ENCODE peak calls at places on chromosome 17, in four cellular contexts. S, C, F and E are unnamed samples.

GRCh38 chr17:15490634-15491261 is 23.3 kb upstream of the CDRT4 start:
- DNase-seq in S (peak; percentile 95), C (peak; percentile 71), F (no peak), E (peak; percentile 74)

GRCh38 chr17:27320222-27320560 is 26.3 kb downstream of the WSB1 start:
- DNase-seq in S (no peak), C (no peak), F (no peak), E (no peak)

GRCh38 chr17:40399185-40399584 is 18.5 kb downstream of the TOP2A start:
- DNase-seq in S (peak; percentile 50), C (peak; percentile 70), F (peak; percentile 66), E (peak; percentile 68)

GRCh38 chr17:74408830-74409229 is 23.1 kb upstream of the GPRC5C start:
- DNase-seq in S (no peak), C (no peak), F (no peak), E (no peak)

GRCh38 chr17:39213852-39214251 is 11.9 kb downstream of the STAC2 start:
- DNase-seq in S (peak; percentile 48), C (no peak), F (no peak), E (peak; percentile 61)

GRCh38 chr17:6910987-6911603 is 79.6 kb upstream of the TEKT1 start:
- DNase-seq in S (peak; percentile 48), C (peak; percentile 55), F (peak; percentile 61), E (peak; percentile 55)

GRCh38 chr17:19387921-19388521 is 1.0 kb upstream of the MFAP4 start:
- DNase-seq in S (peak; percentile 87), C (peak; percentile 90), F (no peak), E (peak; percentile 41)

GRCh38 chr17:49996495-49997255 is 1.7 kb upstream of the DLX3 start:
- DNase-seq in S (peak; percentile 22), C (no peak), F (peak; percentile 53), E (no peak)

GRCh38 chr17:6752068-6752909 is 3.6 kb upstream of the XAF1 start:
- DNase-seq in S (peak; percentile 5), C (peak; percentile 100), F (no peak), E (peak; percentile 94)

GRCh38 chr17:59399914-59400313 is 68.5 kb downstream of the YPEL2 start:
- DNase-seq in S (no peak), C (no peak), F (no peak), E (no peak)

GRCh38 chr17:12940699-12941098 is 77.1 kb downstream of the ELAC2 start:
- DNase-seq in S (no peak), C (no peak), F (no peak), E (no peak)

GRCh38 chr17:61394630-61395408 is 4.8 kb upstream of the TBX2 start:
- DNase-seq in S (no peak), C (no peak), F (no peak), E (no peak)

GRCh38 chr17:34668206-34668605 is 88.8 kb downstream of the TMEM132E start:
- DNase-seq in S (no peak), C (no peak), F (no peak), E (no peak)
- H3K4me3 ChIP-seq in S (no peak overlapping the region), C (no peak overlapping the region), F (no peak overlapping the region), E (no peak overlapping the region)

DNA sequence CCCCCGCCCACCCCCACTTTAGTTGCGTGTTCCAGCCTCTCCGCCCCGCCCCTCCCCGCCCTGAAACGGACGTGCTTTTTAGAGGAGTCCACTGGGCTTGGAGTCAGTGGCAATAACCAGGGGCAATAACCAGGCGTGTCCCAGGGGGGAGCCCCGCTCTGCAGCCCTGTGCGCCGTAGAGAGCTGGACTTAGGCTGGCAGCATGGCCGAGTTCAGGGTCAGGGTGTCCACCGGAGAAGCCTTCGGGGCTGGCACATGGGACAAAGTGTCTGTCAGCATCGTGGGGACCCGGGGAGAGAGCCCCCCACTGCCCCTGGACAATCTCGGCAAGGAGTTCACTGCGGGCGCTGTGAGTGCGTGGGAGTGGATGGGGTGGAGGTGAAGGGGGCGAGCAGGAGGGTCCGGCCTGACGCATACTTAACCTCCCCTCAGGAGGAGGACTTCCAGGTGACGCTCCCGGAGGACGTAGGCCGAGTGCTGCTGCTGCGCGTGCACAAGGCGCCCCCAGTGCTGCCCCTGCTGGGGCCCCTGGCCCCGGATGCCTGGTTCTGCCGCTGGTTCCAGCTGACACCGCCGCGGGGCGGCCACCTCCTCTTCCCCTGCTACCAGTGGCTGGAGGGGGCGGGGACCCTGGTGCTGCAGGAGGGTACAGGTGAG is at the start of gene ALOX15B:
- DNase-seq in S (peak; percentile 20), C (no peak), F (no peak), E (peak; percentile 49)
- H3K4me3 ChIP-seq in S (no peak within 1 kb of the TSS), C (no peak within 1 kb of the TSS), F (no peak within 1 kb of the TSS), E (peak within 1 kb of the TSS; percentile 48)

DNA sequence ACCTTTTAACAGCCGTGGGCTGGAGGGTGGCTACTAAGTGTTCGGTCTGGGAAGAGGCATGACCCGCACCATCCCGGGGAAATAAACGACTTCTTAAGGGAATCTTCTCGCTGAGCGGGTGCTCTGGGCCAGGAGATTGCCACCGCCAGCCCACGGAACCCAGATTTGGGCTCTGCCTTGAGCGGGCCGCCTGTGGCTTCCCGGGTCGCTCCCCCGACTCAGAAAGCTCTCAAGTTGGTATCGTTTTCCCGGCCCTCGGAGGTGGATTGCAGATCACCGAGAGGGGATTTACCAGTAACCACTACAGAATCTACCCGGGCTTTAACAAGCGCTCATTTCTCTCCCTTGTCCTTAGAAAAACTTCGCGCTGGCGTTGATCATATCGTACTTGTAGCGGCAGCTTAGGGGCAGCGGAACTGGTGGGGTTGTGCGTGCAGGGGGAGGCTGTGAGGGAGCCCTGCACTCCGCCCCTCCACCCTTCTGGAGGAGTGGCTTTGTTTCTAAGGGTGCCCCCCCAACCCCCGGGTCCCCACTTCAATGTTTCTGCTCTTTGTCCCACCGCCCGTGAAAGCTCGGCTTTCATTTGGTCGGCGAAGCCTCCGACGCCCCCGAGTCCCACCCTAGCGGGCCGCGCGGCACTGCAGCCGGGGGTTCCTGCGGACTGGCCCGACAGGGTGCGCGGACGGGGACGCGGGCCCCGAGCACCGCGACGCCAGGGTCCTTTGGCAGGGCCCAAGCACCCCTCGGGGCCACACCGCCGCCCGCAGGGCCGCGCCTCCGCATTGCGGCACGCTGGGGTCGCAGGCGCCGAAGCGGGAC is 3.6 kb upstream of the CBX4 start:
- DNase-seq in S (no peak), C (no peak), F (no peak), E (no peak)
- H3K4me3 ChIP-seq in S (peak overlapping the region; percentile 54), C (no peak overlapping the region), F (no peak overlapping the region), E (peak overlapping the region; percentile 40)

DNA sequence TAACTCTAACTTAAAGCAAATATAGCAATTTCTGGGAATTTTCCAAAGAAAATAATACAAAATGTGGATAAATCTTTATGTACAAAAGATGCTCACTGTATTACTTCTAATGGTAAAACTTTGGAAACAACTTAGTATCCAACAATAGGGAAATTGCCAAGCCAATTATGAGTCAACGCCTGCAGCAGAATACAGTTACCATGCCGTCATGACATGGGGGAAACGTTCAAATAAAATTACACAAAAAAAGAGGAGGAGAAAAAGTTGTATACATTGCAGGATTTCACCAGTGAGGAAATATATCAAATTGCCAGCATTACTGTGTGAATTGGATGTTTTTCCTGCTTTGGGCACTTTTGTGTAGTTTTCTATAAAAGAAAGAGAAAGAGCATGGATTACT is 469.6 kb downstream of the SOX9 start:
- DNase-seq in S (peak; percentile 21), C (peak; percentile 68), F (no peak), E (peak; percentile 78)
- H3K4me3 ChIP-seq in S (peak overlapping the region; percentile 84), C (peak overlapping the region; percentile 87), F (no peak overlapping the region), E (peak overlapping the region; percentile 99)

GRCh38 chr17:62822080-62822904 is 14.2 kb upstream of the MARCHF10 start:
- DNase-seq in S (peak; percentile 20), C (no peak), F (no peak), E (no peak)

GRCh38 chr17:62819511-62820221 is 11.6 kb upstream of the MARCHF10 start:
- DNase-seq in S (no peak), C (peak; percentile 97), F (no peak), E (peak; percentile 99)

GRCh38 chr17:62818491-62818890 is 10.4 kb upstream of the MARCHF10 start:
- DNase-seq in S (no peak), C (no peak), F (no peak), E (no peak)

GRCh38 chr17:62823111-62823895 is 15.2 kb upstream of the MARCHF10 start:
- DNase-seq in S (no peak), C (peak; percentile 63), F (no peak), E (peak; percentile 88)

GRCh38 chr17:62821213-62822079 is 13.3 kb upstream of the MARCHF10 start:
- DNase-seq in S (no peak), C (no peak), F (no peak), E (no peak)
- H3K4me3 ChIP-seq in S (no peak overlapping the region), C (no peak overlapping the region), F (no peak overlapping the region), E (no peak overlapping the region)

GRCh38 chr17:801660-802059 is 19.5 kb downstream of the MRM3 start:
- DNase-seq in S (no peak), C (no peak), F (no peak), E (no peak)

GRCh38 chr17:800446-801242 is 18.5 kb downstream of the MRM3 start:
- DNase-seq in S (no peak), C (no peak), F (no peak), E (no peak)

GRCh38 chr17:802481-802880 is 20.3 kb downstream of the MRM3 start:
- DNase-seq in S (no peak), C (no peak), F (no peak), E (no peak)

GRCh38 chr17:804541-805435 is 22.6 kb downstream of the MRM3 start:
- DNase-seq in S (no peak), C (no peak), F (no peak), E (no peak)

DNA sequence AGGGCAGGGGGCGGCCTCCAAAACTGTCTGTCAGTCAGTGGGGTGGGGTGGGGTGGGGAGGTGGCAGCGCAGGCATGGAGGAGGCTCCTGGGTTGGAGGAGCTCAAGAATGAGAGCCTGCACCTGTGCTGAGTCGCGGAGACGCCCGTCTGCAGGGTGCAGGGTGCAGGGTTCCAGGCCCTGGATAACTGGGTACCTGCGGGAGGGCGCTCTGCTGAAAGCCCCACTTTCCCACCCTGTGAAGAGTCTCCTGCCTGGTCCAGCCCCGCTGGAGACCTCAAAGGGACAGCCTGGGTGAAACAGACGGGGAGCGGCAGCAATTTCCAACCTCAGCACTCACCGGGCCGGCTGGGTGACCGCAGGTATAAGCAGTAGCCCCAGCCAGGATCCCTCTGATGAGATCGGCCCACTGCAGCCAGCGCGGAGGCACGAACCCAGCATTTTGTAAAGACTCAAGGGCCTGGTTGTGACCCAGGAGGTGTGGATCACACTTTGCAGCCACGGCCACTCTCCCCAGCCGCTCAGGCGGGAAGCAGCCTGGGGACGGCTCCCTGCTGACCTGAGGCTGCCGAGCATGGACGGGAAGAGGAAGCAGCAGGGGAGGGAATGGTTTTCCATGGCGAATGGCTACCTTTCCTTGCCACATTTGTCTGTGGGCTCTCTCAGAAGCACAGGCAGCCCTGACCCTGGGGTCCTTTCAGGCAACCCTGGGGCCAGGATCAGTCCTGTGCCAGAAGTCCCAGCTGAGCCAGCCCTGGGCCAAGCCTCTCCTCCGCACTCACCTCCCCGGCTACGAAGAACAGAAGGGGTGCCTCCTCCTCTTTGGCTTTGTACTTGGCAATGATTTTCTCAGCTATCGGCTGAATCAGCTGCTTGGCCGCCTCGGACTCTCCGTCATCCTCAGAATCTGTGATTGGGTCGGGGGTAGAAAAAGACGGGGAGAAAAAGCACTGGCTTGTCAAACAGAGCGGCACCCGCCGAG is 21.0 kb downstream of the MRM3 start:
- DNase-seq in S (no peak), C (no peak), F (no peak), E (no peak)
- H3K4me3 ChIP-seq in S (no peak overlapping the region), C (no peak overlapping the region), F (no peak overlapping the region), E (no peak overlapping the region)

DNA sequence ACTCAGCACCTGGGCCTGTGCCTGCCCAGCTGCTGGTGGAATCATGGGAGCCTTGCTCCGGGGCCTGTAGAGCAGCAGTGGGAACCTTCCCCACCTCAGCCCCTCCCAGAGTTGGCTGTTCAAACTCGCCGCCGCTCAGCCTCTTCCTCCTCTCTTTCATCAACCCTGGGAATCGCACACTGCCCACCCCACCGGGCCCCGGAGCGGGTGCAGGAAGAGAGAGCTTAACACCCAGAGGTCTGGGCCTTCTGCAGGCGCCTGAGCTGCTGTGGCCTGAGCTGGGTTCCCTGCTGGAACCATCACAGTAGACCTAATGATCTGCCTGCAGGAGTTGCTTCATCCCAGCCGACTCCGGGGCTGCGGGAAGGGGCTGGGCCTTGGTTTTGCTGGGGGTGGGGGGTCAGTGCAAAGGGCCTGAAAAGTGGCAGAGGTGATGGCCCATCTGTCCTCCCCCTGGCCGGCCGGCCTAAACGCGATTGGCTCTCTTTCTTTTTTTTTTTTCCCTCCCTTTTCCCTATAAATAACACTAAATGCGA is 313.9 kb downstream of the SEC14L1 start:
- DNase-seq in S (no peak), C (no peak), F (peak; percentile 65), E (no peak)
- H3K4me3 ChIP-seq in S (peak overlapping the region; percentile 82), C (no peak overlapping the region), F (peak overlapping the region; percentile 76), E (peak overlapping the region; percentile 21)